ENCODE peak calls at places on chromosomes 13 and 19, in ten cellular contexts. M, E, L, G, V, R, O, U, F and Y are unnamed samples.

GRCh38 chr13:75414036-75414827 is 67.7 kb downstream of the TBC1D4 start:
- DNase-seq in M (no peak), E (no peak), L (no peak), G (no peak), V (no peak), R (no peak), O (no peak), U (no peak), F (no peak), Y (no peak)

GRCh38 chr13:99992912-99993311 is 11.3 kb downstream of the ZIC2 start:
- DNase-seq in M (no peak), E (no peak), L (no peak), G (no peak), V (no peak), R (no peak), O (no peak), U (no peak), F (no peak), Y (no peak)

GRCh38 chr13:113777311-113778260 is 18.6 kb downstream of the TMEM255B start:
- DNase-seq in M (no peak), E (no peak), L (no peak), G (no peak), V (no peak), R (no peak), O (no peak), U (no peak), F (peak; percentile 84), Y (no peak)

GRCh38 chr19:29576761-29577661 is 29.1 kb upstream of the POP4 start:
- DNase-seq in M (no peak), E (no peak), L (peak; percentile 34), G (no peak), V (no peak), R (no peak), O (no peak), U (no peak), F (peak; percentile 33), Y (peak; percentile 65)

GRCh38 chr19:31418055-31418454 is 68.8 kb upstream of the TSHZ3 start:
- DNase-seq in M (no peak), E (no peak), L (no peak), G (no peak), V (no peak), R (no peak), O (no peak), U (no peak), F (peak; percentile 57), Y (no peak)

GRCh38 chr19:39908803-39909202 is 25.6 kb downstream of the FCGBP start:
- DNase-seq in M (no peak), E (no peak), L (no peak), G (no peak), V (no peak), R (no peak), O (no peak), U (no peak), F (no peak), Y (no peak)

GRCh38 chr13:93248627-93249047 is 22.0 kb downstream of the GPC6 start:
- DNase-seq in M (no peak), E (no peak), L (no peak), G (peak; percentile 56), V (peak; percentile 31), R (no peak), O (no peak), U (no peak), F (no peak), Y (no peak)

GRCh38 chr19:17394891-17395415 is 957 bp upstream of the CCDC194 start:
- DNase-seq in M (peak; percentile 48), E (no peak), L (no peak), G (peak; percentile 81), V (peak; percentile 58), R (peak; percentile 64), O (peak; percentile 73), U (no peak), F (peak; percentile 89), Y (no peak)

GRCh38 chr13:110875243-110875642 is 39.6 kb downstream of the ANKRD10 start:
- DNase-seq in M (no peak), E (no peak), L (no peak), G (no peak), V (no peak), R (no peak), O (no peak), U (no peak), F (no peak), Y (no peak)

GRCh38 chr13:39037410-39037879 is 444 bp downstream of the PROSER1 start:
- DNase-seq in M (no peak), E (peak; percentile 64), L (no peak), G (no peak), V (no peak), R (no peak), O (no peak), U (no peak), F (no peak), Y (no peak)

GRCh38 chr19:14507704-14508246 is 10.4 kb downstream of the DNAJB1 start:
- DNase-seq in M (no peak), E (no peak), L (no peak), G (no peak), V (no peak), R (no peak), O (no peak), U (no peak), F (no peak), Y (no peak)

GRCh38 chr13:112619730-112620639 is 32.0 kb upstream of the TUBGCP3 start:
- DNase-seq in M (no peak), E (no peak), L (no peak), G (no peak), V (no peak), R (no peak), O (no peak), U (peak; percentile 88), F (peak; percentile 63), Y (no peak)

GRCh38 chr19:16957151-16957662 is 68.4 kb downstream of the F2RL3 start:
- DNase-seq in M (no peak), E (no peak), L (no peak), G (no peak), V (no peak), R (no peak), O (peak; percentile 25), U (no peak), F (peak; percentile 28), Y (peak; percentile 72)

GRCh38 chr19:7733376-7733775 is 1.5 kb upstream of the CLEC4G start:
- DNase-seq in M (no peak), E (no peak), L (no peak), G (no peak), V (no peak), R (no peak), O (no peak), U (no peak), F (no peak), Y (no peak)

GRCh38 chr19:55253264-55253663 is 5.6 kb downstream of the PPP6R1 start:
- DNase-seq in M (no peak), E (no peak), L (no peak), G (no peak), V (no peak), R (no peak), O (no peak), U (no peak), F (no peak), Y (no peak)

DNA sequence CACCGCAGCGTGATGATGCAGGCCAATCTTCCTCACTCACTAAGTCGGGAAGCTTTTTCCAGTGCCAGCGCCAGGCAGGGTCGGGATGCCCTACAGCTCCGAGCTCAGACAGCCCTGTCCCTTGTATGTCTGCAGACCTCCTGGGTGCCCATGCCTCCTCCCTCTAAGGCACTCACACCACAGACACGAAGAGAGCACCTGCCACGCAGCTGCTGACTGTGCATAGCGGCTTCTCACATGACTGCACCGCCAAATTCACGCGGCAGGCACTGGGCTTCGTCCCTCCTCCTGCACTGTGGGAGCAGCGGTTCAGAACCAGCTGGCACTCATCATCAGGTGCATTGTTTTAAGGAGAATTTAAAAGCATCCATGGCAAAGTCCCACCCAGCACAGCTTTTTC is 88.1 kb downstream of the SLC7A1 start:
- DNase-seq in M (no peak), E (no peak), L (no peak), G (no peak), V (no peak), R (peak; percentile 30), O (no peak), U (no peak), F (no peak), Y (no peak)
- TF ChIP-seq EP300 in M (no peak), E (no peak), L (no peak), G (no peak), V (no peak), R (no peak), O (no peak), U (no peak), F (no peak), Y (no peak)

DNA sequence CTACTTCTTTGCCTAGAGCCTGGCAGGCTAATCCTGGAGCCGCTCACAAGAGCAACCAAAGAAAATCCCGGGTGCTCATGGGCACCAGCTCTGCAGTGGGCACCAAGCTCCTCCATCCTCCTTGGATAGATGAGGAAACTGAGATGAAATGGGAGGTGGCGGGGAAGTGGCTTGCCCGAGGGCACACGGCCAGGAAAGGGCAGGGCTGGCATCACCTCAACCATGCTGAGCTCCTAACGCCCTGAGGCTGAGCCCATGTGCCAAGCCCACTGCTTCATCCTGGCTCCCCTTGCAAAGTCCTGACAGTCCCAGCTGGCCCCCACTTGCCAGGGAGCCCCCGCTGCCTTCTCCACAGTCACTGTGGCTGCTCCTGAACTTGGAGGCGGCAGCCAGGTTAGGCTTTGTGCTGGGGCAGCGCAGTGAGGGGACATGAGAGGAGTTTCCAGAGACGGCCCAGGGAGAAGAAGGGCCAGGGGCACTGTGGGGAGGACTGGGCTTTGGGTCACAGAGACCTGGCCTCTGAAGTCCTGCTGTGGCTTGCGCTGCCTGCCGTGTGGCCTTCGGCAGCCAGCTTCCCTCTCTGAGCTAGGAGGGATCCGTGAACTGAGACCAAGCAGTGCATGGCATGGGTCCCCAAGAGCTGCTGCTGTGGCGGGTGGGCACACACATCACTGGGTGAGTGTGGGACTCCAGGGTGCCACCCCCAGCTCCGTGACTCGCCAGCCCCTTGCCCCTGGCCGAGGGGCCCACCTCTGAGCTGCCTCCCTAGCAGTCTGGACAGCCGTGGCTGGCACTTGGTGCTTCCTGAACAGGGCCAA is 17.5 kb downstream of the TMED1 start:
- DNase-seq in M (no peak), E (no peak), L (no peak), G (peak; percentile 54), V (no peak), R (no peak), O (no peak), U (no peak), F (no peak), Y (no peak)
- TF ChIP-seq EP300 in M (no peak), E (no peak), L (no peak), G (no peak), V (no peak), R (no peak), O (no peak), U (no peak), F (no peak), Y (no peak)

DNA sequence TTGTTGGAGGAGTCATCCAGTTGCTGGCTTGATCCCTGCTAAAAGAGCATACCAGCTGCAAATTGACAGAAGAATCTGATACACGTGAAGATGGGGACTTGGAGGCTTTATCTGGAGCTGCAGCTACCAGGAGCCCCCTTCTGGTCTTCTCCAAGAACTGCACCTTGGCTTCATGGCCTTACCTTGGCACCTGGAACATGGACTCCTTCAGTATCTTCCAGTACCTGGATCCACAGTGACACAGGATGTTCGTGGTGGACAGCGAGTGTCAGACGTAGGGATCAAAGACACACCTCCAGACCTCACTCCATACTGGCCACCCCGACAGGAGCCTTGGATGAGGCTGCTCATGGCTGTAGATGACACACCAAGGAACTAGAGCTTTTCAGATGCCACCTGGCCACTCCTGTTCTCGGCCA is 9.9 kb upstream of the ACSBG2 start:
- DNase-seq in M (no peak), E (peak; percentile 81), L (peak; percentile 40), G (peak; percentile 66), V (peak; percentile 69), R (no peak), O (peak; percentile 41), U (no peak), F (peak; percentile 56), Y (no peak)
- TF ChIP-seq EP300 in M (no peak), E (no peak), L (no peak), G (no peak), V (no peak), R (no peak), O (peak; percentile 7), U (no peak), F (no peak), Y (no peak)

GRCh38 chr13:73230714-73231113 is 171.9 kb downstream of the KLF5 start:
- DNase-seq in M (no peak), E (no peak), L (no peak), G (no peak), V (no peak), R (no peak), O (no peak), U (no peak), F (no peak), Y (no peak)
- TF ChIP-seq EP300 in M (no peak), E (no peak), L (no peak), G (no peak), V (no peak), R (no peak), O (no peak), U (no peak), F (no peak), Y (no peak)